ENCODE peak calls at places on chromosomes 7 and 10, in eight cellular contexts. Y is fibroblast of lung, F is left ventricle myocardium inferior, P is mucosa of descending colon, W is suprapubic skin, X is fibroblast of pulmonary artery, C is BE2C, Q is ascending aorta. G is an unnamed sample.

GRCh38 chr10:119449760-119450461 is 92.6 kb downstream of the RGS10 start:
- DNase-seq in F (no peak), Q (peak), X (peak), Y (peak), C (peak), W (no peak), P (no peak), G (peak)

GRCh38 chr7:157056246-157056645 is 45.8 kb upstream of the MNX1 start:
- DNase-seq in X (no peak), F (no peak), Y (no peak), C (no peak), Q (no peak), P (no peak), W (peak), G (no peak)

GRCh38 chr10:133418289-133418993 is 6.0 kb downstream of the SPRN start:
- DNase-seq in Y (no peak), F (no peak), P (no peak), W (no peak), Q (no peak), X (no peak), C (no peak), G (no peak)

GRCh38 chr7:120014920-120015465 is 258.0 kb upstream of the KCND2 start:
- DNase-seq in W (no peak), F (no peak), C (no peak), X (peak), Y (peak), P (no peak), Q (no peak), G (no peak)

GRCh38 chr7:130884437-130885417 is 150.7 kb upstream of the KLF14 start:
- DNase-seq in Y (peak), F (no peak), X (peak), P (no peak), W (no peak), C (no peak), Q (no peak), G (peak)

GRCh38 chr10:111129348-111129747 is 52.5 kb downstream of the ADRA2A start:
- DNase-seq in W (no peak), X (no peak), Q (no peak), Y (no peak), C (no peak), F (no peak), P (no peak), G (peak)

GRCh38 chr7:102189756-102190155 is 96.9 kb upstream of the SH2B2 start:
- DNase-seq in C (no peak), P (no peak), Q (no peak), F (peak), Y (no peak), X (no peak), W (no peak), G (no peak)

GRCh38 chr10:7458554-7458953 is 47.7 kb upstream of the SFMBT2 start:
- DNase-seq in P (no peak), C (no peak), W (no peak), Q (no peak), Y (peak), X (peak), F (no peak), G (peak)

GRCh38 chr10:133022784-133023115 is 65.0 kb upstream of the ADGRA1 start:
- DNase-seq in W (no peak), Q (no peak), X (peak), F (no peak), C (no peak), Y (no peak), P (no peak), G (no peak)

GRCh38 chr7:101733713-101734475 is 83.5 kb upstream of the CUX1 start:
- DNase-seq in P (peak), C (peak), W (no peak), X (peak), Y (peak), Q (no peak), F (peak), G (peak)

GRCh38 chr7:33876600-33877274 is 28.6 kb upstream of the BMPER start:
- DNase-seq in F (no peak), X (peak), Y (no peak), C (no peak), Q (no peak), P (no peak), W (no peak), G (peak)

GRCh38 chr7:123798527-123799188 is 46.3 kb upstream of the HYAL4 start:
- DNase-seq in Y (peak), X (no peak), C (no peak), W (no peak), F (no peak), P (no peak), Q (no peak), G (no peak)

GRCh38 chr10:33334839-33335549 is 527 bp upstream of the NRP1 start:
- DNase-seq in C (peak), W (peak), Y (peak), P (peak), X (peak), F (peak), Q (peak), G (peak)

GRCh38 chr7:44348300-44348699 is 22.9 kb upstream of the CAMK2B start:
- DNase-seq in P (no peak), F (no peak), Q (no peak), X (peak), Y (no peak), W (no peak), C (peak), G (peak)

GRCh38 chr7:157897686-157898085 is 560.9 kb downstream of the DNAJB6 start:
- DNase-seq in Q (no peak), C (no peak), P (no peak), X (no peak), Y (no peak), F (no peak), W (peak), G (no peak)

GRCh38 chr10:73780966-73781365 is 882 bp upstream of the CHCHD1 start:
- DNase-seq in C (no peak), Q (no peak), X (no peak), W (no peak), P (no peak), F (no peak), Y (no peak), G (peak)

GRCh38 chr10:44673245-44673999 is 237.7 kb upstream of the TMEM72 start:
- DNase-seq in P (peak), W (no peak), C (no peak), Y (no peak), F (no peak), X (no peak), Q (no peak), G (no peak)

GRCh38 chr10:34216348-34216908 is 598.7 kb downstream of the PARD3 start:
- DNase-seq in P (no peak), X (no peak), C (peak), W (no peak), F (no peak), Y (no peak), Q (no peak), G (no peak)

GRCh38 chr10:78353636-78354035 is 320.0 kb downstream of the RPS24 start:
- DNase-seq in C (no peak), X (no peak), W (no peak), F (no peak), P (no peak), Y (no peak), Q (no peak), G (no peak)

GRCh38 chr7:12889391-12889790 is 202.0 kb downstream of the ARL4A start:
- DNase-seq in F (no peak), Q (no peak), C (no peak), Y (peak), P (no peak), X (peak), W (no peak), G (peak)

GRCh38 chr10:114967071-114967470 is 29.1 kb downstream of the TRUB1 start:
- DNase-seq in Q (no peak), P (no peak), C (no peak), W (no peak), F (no peak), X (peak), Y (peak), G (peak)

GRCh38 chr7:42181566-42181965 is 55.4 kb downstream of the GLI3 start:
- DNase-seq in Y (peak), F (no peak), W (no peak), C (no peak), Q (no peak), P (no peak), X (no peak), G (no peak)

GRCh38 chr7:27992755-27993478 is 187.7 kb downstream of the JAZF1 start:
- DNase-seq in P (no peak), Q (no peak), W (no peak), X (no peak), F (no peak), Y (no peak), C (no peak), G (no peak)

GRCh38 chr7:54637712-54638396 is 95.7 kb downstream of the VSTM2A start:
- DNase-seq in X (no peak), C (no peak), Q (no peak), F (no peak), W (no peak), P (no peak), Y (no peak), G (no peak)

GRCh38 chr7:116209561-116210070 is 723 bp upstream of the TES start:
- DNase-seq in F (no peak), C (no peak), P (no peak), Y (no peak), W (no peak), Q (no peak), X (no peak), G (no peak)

GRCh38 chr7:38169862-38170261 is 8.2 kb upstream of the STARD3NL start:
- DNase-seq in C (no peak), X (peak), Q (peak), W (no peak), P (no peak), F (no peak), Y (peak), G (peak)

GRCh38 chr7:120055300-120055699 is 217.7 kb upstream of the KCND2 start:
- DNase-seq in Q (no peak), F (no peak), P (no peak), X (peak), C (no peak), Y (peak), W (no peak), G (peak)

GRCh38 chr10:78863601-78864239 is 205.0 kb upstream of the ZMIZ1 start:
- DNase-seq in P (no peak), C (peak), Q (no peak), W (no peak), X (no peak), F (no peak), Y (no peak), G (no peak)

GRCh38 chr10:36808625-36809362 is 316.6 kb upstream of the ANKRD30A start:
- DNase-seq in Q (no peak), P (no peak), C (no peak), Y (peak), F (no peak), W (no peak), X (no peak), G (no peak)

GRCh38 chr10:82938331-82938730 is 1063.3 kb downstream of the NRG3 start:
- DNase-seq in P (no peak), Q (no peak), F (no peak), C (no peak), X (no peak), Y (no peak), W (no peak), G (no peak)

GRCh38 chr10:131660427-131660826 is 240.4 kb upstream of the PPP2R2D start:
- DNase-seq in F (no peak), Y (no peak), W (no peak), X (no peak), C (no peak), Q (no peak), P (no peak), G (no peak)

GRCh38 chr10:69088801-69089501 is 1.0 kb downstream of the SRGN start:
- DNase-seq in X (peak), W (no peak), F (no peak), C (no peak), P (no peak), Q (no peak), Y (peak), G (peak)

GRCh38 chr10:31706921-31707571 is 221.6 kb downstream of the ARHGAP12 start:
- DNase-seq in Q (no peak), P (no peak), W (no peak), X (peak), F (peak), Y (no peak), C (no peak), G (no peak)

GRCh38 chr7:49324707-49325106 is 400.4 kb downstream of the CDC14C start:
- DNase-seq in Y (peak), W (no peak), F (no peak), P (no peak), C (no peak), Q (no peak), X (peak), G (peak)

GRCh38 chr7:35723011-35723410 is 28.1 kb upstream of the HERPUD2 start:
- DNase-seq in W (no peak), Y (peak), C (no peak), F (no peak), Q (no peak), P (no peak), X (no peak), G (peak)

GRCh38 chr10:124099603-124100002 is 6.2 kb upstream of the CHST15 start:
- DNase-seq in X (no peak), P (no peak), F (no peak), C (no peak), Y (no peak), W (no peak), Q (no peak), G (no peak)

GRCh38 chr7:29878081-29878688 is 71.9 kb downstream of the WIPF3 start:
- DNase-seq in F (no peak), W (no peak), Y (peak), C (peak), Q (no peak), P (no peak), X (peak), G (peak)

GRCh38 chr7:28662236-28662635 is 249.9 kb downstream of the CREB5 start:
- DNase-seq in W (no peak), Y (no peak), P (no peak), Q (no peak), C (no peak), X (no peak), F (no peak), G (no peak)

DNA sequence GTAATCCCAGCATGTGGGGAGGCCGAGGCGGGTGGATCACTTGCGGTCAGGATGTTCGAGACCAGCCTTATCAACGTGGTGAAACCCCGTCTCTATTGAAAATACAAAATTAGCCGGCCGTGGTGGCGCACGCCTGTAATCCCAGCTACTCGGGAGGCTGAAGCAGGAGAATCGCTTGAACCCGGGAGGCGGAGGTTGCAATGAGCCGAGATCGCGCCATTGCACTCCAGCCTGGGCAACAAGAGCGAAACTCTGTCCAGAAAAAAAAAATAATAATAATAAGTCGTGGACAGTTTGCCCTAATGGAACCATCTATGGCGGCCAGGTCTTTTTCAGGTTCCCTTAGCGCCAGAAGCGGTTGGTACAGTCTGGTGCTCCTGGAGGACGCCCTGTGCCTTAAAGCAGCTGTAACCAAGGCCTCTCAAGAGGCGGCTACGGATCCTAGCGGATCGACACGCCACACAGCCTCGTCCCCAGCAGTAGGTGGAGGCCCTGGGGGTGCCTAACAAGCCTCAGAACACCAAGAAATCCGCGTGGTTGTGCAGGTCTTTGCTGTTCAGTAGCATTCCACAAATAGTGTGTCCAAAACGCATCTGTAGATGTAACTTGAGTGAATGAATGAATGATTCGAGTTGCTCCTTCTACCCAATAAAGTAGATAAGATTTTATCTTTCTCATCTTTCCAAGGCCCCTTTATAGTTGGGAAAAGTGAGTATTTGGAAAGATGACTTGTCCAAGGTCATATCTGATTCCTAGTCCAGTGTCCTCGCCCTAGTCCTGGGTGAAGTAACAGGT is 982 bp downstream of the PGAM1 start:
- DNase-seq in Y (peak), C (no peak), W (no peak), F (no peak), P (no peak), X (no peak), Q (no peak), G (no peak)
- H3K4me3 ChIP-seq in Y (peak), C (peak), W (peak), F (peak), P (peak), X (peak), Q (peak), G (peak)

DNA sequence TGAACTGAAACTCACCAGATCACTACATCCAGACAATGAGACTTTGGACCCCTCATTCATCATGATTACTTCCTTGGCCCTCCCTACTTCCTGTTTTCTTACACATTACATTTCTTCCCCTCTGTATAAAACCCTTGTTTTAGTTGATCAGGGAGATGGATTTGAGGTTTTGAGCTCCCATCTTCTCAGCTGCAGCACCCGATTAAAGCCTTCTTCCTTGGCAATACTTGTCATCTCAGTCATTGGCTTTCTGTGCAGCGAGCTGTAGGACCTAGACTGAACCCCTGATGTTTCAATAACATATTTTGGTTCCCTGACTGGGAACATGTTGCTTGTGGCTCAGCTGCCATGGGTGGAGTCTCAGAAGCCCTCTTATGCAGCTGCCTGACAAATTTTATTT is 33.1 kb downstream of the NOLC1 start:
- DNase-seq in P (no peak), Q (no peak), Y (no peak), C (no peak), X (no peak), F (no peak), W (no peak), G (no peak)
- TF ChIP-seq CTCF in P (no peak), Q (no peak), Y (no peak), C (no peak), X (no peak), F (no peak), W (no peak), G (no peak)

DNA sequence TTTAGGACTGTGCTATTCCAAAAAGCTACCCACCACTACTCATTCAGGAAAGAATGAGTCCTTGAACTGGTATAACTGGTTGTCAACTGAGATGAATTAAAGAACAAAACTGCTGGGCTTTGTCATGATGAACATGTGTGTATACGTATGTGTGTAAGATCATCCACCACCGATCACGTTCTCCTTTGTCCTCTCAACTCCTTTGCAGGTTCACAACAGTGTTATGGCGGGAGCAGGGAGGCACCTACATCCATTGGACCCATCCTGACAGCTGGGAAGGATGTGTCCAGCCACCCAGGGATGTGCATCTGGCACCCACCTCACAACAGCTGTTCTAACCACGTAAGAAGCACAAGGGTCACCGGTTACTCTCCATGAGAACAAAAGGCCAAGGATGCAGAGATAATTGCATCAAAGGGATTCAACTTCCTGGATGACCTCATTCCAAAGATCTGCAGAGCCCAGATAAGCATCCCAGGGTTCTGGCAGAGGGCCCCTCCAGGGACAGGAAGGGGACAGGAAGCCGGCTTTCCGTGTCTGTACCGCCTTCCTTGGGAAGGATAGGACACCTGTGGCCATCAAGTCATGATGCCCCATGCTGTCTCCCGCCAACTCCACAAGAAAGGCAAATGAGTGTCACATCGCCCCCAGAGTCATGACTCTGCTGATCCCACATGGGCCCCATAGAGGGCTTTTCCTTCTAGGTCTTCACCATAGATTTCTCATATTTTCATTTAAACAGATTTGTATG is 66.1 kb downstream of the STEAP1B start:
- DNase-seq in X (peak), P (no peak), W (no peak), F (peak), Q (no peak), C (peak), Y (peak), G (peak)
- H3K4me3 ChIP-seq in X (no peak), P (no peak), W (no peak), F (no peak), Q (no peak), C (no peak), Y (no peak), G (no peak)

GRCh38 chr7:445020-445419 is 74.6 kb downstream of the PDGFA start:
- DNase-seq in Q (no peak), C (no peak), W (no peak), P (no peak), X (no peak), Y (no peak), F (no peak), G (no peak)
- TF ChIP-seq CTCF in Q (no peak), C (no peak), W (no peak), P (no peak), X (no peak), Y (no peak), F (no peak), G (no peak)

DNA sequence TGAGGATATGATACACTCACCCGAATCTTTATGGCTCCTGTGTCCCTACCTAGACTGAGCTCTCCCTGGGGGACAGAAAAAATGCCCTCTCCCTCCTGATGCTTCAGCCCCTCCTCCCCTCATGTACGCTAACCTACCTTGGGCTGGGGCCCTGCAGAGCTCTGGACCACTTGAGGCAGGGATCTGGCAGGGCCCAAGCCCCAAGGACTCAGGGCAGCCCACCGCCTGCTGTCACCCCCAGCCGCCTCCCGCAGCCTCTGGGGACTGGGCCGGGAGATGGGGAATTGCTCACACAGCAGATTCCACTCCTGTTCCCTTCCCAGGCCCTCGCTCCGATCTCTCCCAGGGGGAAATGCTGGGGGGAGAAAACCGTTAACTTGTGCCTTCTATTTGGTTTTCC is 32.9 kb upstream of the LBX1 start:
- DNase-seq in F (no peak), Y (no peak), X (no peak), C (no peak), W (no peak), P (no peak), Q (no peak), G (no peak)
- H3K4me3 ChIP-seq in F (no peak), Y (no peak), X (no peak), C (no peak), W (no peak), P (no peak), Q (no peak), G (no peak)

DNA sequence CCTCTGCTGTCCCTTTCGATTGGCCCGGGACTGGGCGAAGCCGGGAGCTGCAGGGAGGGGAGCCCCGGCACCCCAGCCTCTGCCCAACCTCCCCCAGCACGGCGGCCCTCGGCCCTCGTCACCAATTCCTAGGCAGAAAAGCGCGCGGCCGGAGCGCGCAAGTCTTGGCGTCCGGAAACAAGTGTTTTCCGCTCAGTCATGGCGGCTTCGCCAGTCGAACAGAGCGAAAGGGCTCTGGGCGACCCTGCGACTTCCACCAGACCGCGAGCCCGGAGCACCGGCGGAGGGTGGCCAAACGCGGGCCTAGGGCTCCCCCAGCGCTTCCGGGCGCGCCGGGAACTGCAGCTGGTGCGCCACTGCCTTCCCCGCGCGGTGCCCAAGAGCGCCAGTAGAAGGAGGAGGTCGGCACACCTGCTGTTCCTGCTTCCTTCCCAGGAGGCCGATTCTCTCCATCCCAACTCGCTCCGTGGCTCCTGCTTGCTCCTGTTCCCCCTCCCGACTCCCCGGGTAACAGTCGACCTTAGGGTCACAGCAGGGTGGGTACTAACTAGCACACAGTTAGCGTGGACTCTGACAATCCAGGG is 729.9 kb downstream of the ZWINT start:
- DNase-seq in C (peak), W (no peak), Y (peak), P (peak), Q (no peak), F (peak), X (peak), G (peak)
- TF ChIP-seq CTCF in C (peak), W (peak), Y (peak), P (peak), Q (peak), F (peak), X (peak), G (peak)

G was measured in fibroblast of mammary gland.